ENCODE peak calls at places on chromosomes 7 and 10, in six cellular contexts. D is H1, M is WTC11, A is HepG2, Y is K562, T is GM12878. Q is an unnamed sample.

GRCh38 chr7:151598045-151598444 is 78.3 kb upstream of the RHEB start:
- DNase-seq in D (no peak), M (no peak), A (peak), Y (no peak), T (no peak), Q (no peak)

GRCh38 chr10:48587819-48588218 is 17.1 kb downstream of the ARHGAP22 start:
- DNase-seq in D (no peak), M (no peak), A (no peak), Y (no peak), T (no peak), Q (no peak)

GRCh38 chr7:23183279-23184012 is 1.6 kb downstream of the NUP42 start:
- DNase-seq in D (no peak), M (no peak), A (no peak), Y (no peak), T (peak), Q (no peak)

GRCh38 chr10:121096617-121097431 is 245.7 kb downstream of the WDR11 start:
- DNase-seq in D (no peak), M (no peak), A (peak), Y (no peak), T (no peak), Q (no peak)

GRCh38 chr7:111486472-111487142 is 75.7 kb downstream of the IMMP2L start:
- DNase-seq in D (no peak), M (no peak), A (peak), Y (peak), T (peak), Q (peak)

GRCh38 chr10:8396675-8397074 is 342.2 kb downstream of the GATA3 start:
- DNase-seq in D (no peak), M (no peak), A (no peak), Y (no peak), T (no peak), Q (no peak)

GRCh38 chr10:122551450-122551849 is 9.1 kb upstream of the DMBT1 start:
- DNase-seq in D (no peak), M (no peak), A (peak), Y (no peak), T (no peak), Q (peak)

GRCh38 chr10:49539320-49539885 is 482 bp upstream of the ERCC6 start:
- DNase-seq in D (peak), M (peak), A (peak), Y (peak), T (no peak), Q (peak)

GRCh38 chr10:95333997-95334792 is 43.4 kb upstream of the PDLIM1 start:
- DNase-seq in D (no peak), M (no peak), A (no peak), Y (peak), T (no peak), Q (no peak)

GRCh38 chr7:28607799-28608198 is 195.5 kb downstream of the CREB5 start:
- DNase-seq in D (no peak), M (no peak), A (no peak), Y (no peak), T (no peak), Q (no peak)

GRCh38 chr7:31811650-31812461 is 124.8 kb downstream of the PPP1R17 start:
- DNase-seq in D (no peak), M (no peak), A (no peak), Y (no peak), T (peak), Q (no peak)

GRCh38 chr10:66180651-66181318 is 745.1 kb upstream of the LRRTM3 start:
- DNase-seq in D (no peak), M (no peak), A (peak), Y (peak), T (peak), Q (peak)

GRCh38 chr7:33753881-33754525 is 151.3 kb upstream of the BMPER start:
- DNase-seq in D (no peak), M (no peak), A (no peak), Y (no peak), T (no peak), Q (no peak)

GRCh38 chr7:342681-343216 is 52.8 kb downstream of the FOXL3 start:
- DNase-seq in D (no peak), M (no peak), A (no peak), Y (no peak), T (no peak), Q (no peak)

GRCh38 chr10:22988581-22989360 is 60.9 kb downstream of the ARMC3 start:
- DNase-seq in D (peak), M (peak), A (peak), Y (peak), T (peak), Q (peak)

GRCh38 chr7:50229964-50230363 is 74.6 kb upstream of the IKZF1 start:
- DNase-seq in D (no peak), M (no peak), A (no peak), Y (peak), T (no peak), Q (peak)
- TF ChIP-seq CTCF in D (peak), M (peak), A (peak), Y (peak), T (peak), Q (peak)

DNA sequence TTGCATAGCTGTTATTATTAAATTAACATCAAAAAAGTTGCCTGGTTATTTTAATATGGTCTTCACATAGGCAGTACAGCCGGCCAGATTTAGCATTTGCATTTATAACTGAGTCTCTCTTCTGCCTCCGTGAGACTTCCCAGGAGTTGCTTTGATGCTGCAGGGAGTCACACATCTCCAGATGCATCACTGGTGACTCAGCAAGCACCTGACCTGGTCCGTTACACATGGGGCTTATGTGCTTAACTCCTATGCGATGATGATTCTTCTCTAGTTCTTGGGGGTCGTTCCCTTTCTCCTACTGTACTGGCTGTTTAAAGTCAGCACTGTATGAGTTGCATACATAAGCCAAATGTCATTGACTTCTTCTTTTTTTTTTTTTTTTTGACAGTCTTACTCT is 13.1 kb upstream of the AKR1E2 start:
- DNase-seq in D (no peak), M (no peak), A (peak), Y (peak), T (no peak), Q (no peak)
- TF ChIP-seq CREB1 in D (no peak), M (no peak), A (no peak), Y (no peak), T (no peak), Q (no peak)

GRCh38 chr7:24715171-24715570 is 42.1 kb downstream of the GSDME start:
- DNase-seq in D (no peak), M (no peak), A (no peak), Y (no peak), T (no peak), Q (no peak)

GRCh38 chr7:24716480-24717246 is 40.6 kb downstream of the GSDME start:
- DNase-seq in D (peak), M (no peak), A (no peak), Y (no peak), T (no peak), Q (no peak)

GRCh38 chr7:24717247-24717622 is 40.0 kb downstream of the GSDME start:
- DNase-seq in D (peak), M (no peak), A (no peak), Y (no peak), T (no peak), Q (no peak)

GRCh38 chr7:24714676-24715010 is 42.6 kb downstream of the GSDME start:
- DNase-seq in D (peak), M (no peak), A (no peak), Y (no peak), T (no peak), Q (no peak)

DNA sequence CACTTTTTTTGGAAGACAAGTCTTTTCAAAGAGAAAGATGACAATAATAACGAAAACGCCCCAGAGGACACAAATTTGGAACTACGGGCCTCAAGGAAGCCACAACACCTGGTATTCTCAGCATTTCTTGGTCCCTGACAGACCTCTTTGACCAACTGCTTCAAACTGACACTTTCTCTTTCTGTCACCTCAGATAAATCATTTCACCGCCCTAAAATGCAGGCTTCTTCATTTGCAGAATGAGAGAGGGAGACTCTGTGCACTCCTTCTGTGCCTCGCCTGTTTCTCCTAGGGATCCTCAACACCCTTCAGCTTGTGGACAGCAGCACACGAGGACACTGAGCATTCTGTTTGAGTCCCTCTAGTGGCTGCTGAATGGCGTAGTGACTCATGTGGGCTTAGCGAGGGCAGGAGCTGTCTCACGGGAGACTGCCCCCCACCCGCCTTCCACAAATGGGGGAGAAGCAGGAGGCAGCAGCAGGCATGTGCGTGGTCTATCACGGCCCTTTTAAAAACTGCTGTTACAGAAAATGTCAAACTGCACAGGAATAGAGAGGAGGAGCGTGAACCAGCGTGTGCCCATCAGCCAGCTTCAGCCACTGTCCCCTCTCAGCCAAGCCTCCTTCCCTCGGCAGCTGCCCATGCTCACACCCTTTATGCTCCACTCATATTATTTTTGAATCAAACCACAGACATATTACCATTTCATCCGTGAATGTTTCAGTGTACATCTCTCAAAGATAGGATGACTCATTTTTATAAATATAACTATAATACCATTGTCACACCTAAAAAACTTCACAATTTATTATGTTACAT is 41.4 kb downstream of the GSDME start:
- DNase-seq in D (peak), M (peak), A (peak), Y (peak), T (peak), Q (peak)
- TF ChIP-seq CTCF in D (peak), M (peak), A (peak), Y (peak), T (peak), Q (peak)

DNA sequence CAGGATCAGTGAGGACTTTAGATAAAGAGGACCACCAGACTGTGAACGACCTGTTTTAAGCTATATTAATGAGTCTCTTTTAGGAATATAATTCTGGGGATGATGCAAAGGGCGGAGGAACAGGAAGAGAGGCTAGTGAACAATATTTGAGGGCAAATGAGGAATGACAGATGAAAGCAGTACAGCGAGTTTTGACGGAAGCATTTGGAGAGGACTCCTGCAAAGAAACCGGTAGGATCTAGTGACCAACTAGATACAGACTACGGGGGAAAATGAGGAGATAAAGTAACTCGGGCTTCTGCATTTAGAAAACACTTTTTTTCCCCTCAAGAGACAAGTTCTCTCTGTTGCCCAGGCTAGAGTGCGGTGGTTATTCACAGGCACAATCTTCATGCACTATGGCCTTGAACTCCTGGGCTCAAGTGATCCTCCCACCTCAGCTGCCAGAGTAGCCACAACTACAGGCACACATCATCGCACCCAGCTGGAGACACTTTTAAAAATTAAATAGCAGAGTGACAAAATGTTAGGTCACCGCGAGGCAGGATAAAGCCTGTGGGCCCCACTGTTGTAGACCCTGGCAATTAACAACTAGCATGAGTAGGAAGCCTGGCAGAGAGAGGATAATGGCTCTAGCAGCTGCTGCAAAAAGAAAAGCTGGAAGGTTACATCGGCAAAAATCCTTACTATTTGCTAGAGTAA is 143.2 kb downstream of the SRPK2 start:
- DNase-seq in D (no peak), M (no peak), A (peak), Y (no peak), T (no peak), Q (no peak)
- TF ChIP-seq CREB1 in D (no peak), M (no peak), A (no peak), Y (no peak), T (no peak), Q (no peak)

DNA sequence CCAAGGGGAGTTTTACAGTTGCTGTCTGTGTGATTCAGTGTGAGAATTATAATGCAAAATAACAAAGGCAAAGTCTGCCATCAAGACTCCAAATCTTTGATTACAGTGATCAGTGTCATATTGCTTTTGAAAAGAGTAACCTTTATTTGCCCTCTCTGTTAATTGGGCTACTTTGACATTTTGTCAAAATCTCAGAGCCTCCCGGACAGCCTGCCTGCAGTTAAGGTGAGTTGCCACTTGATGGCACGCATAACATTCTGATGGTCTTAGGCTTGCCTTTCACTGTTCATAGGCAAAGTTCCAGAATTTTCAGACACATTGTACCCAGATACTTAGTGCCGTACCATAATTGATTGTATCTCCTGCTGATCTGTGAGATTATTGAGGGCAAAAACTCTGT is 253.5 kb downstream of the ABCA13 start:
- DNase-seq in D (no peak), M (peak), A (peak), Y (no peak), T (no peak), Q (peak)
- TF ChIP-seq CTCF in D (peak), M (peak), A (peak), Y (peak), T (peak), Q (peak)

DNA sequence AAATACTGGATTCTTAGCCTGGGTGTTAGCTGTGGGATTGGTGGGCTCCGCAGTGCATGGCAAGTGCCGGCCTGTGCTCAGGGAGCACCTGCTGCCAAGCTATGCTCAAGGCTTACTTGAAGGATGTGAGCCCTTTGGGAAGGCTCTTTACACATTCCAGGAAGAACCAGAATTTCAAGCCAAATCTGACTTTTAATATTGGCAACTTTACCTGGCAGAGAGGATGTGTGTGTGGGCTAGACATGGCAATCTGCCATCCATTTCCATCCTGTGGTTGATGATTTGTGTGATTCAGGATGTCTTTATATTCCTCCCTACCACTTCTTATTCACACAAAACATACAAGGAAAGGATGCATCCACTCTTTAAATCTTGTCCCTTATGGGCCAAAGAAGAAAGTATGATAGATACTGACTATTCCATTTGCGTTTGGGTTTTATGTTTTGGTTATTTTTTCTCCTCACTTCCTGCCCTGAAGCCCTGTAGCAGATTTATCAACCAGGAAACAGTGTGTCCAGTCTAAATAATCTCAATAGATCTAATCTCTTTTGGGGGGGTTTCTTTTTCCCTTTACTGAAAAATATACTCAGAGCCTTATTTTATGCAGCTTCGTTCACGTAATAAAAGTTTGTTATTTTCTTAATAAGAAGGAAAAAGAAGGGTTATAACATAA is 247.1 kb downstream of the COBL start:
- DNase-seq in D (no peak), M (no peak), A (no peak), Y (no peak), T (no peak), Q (no peak)
- TF ChIP-seq CREB1 in D (no peak), M (no peak), A (no peak), Y (no peak), T (no peak), Q (no peak)

GRCh38 chr7:122520961-122521555 is 177.9 kb downstream of the RNF133 start:
- DNase-seq in D (no peak), M (no peak), A (no peak), Y (no peak), T (no peak), Q (peak)

GRCh38 chr7:122521767-122522166 is 177.2 kb downstream of the RNF133 start:
- DNase-seq in D (no peak), M (no peak), A (no peak), Y (no peak), T (no peak), Q (no peak)

GRCh38 chr7:122528879-122529481 is 169.9 kb downstream of the RNF133 start:
- DNase-seq in D (no peak), M (no peak), A (peak), Y (peak), T (no peak), Q (peak)

GRCh38 chr7:122525355-122525754 is 173.6 kb downstream of the RNF133 start:
- DNase-seq in D (no peak), M (no peak), A (no peak), Y (no peak), T (no peak), Q (no peak)
- TF ChIP-seq CTCF in D (no peak), M (no peak), A (no peak), Y (no peak), T (no peak), Q (no peak)

Q was measured in GM23338.